ENCODE peak calls at places on chromosomes 2 and 18, in seven cellular contexts. N is body of pancreas; A is astrocyte of the spinal cord; O is esophagus squamous epithelium; G is activated CD8-positive, alpha-beta T cell treated with anti-CD3 and anti-CD28 coated beads for 36 hours; L is fibroblast of mammary gland; Y is CD8-positive, alpha-beta T cell. J is an unnamed sample.
A peak's percentile ranks its signal among the peaks of the same experiment; 100 is the strongest.

GRCh38 chr2:38554973-38555595 is 47.6 kb downstream of the HNRNPLL start:
- DNase-seq in N (no peak), A (peak; percentile 20), O (no peak), G (no peak), L (peak; percentile 36), Y (no peak), J (no peak)

GRCh38 chr2:134839649-134840048 is 1.2 kb downstream of the ACMSD start:
- DNase-seq in N (no peak), A (no peak), O (no peak), G (no peak), L (no peak), Y (no peak), J (no peak)

GRCh38 chr2:43676322-43677050 is at the start of gene C1GALT1C1L:
- DNase-seq in N (peak; percentile 68), A (peak; percentile 76), O (no peak), G (peak; percentile 20), L (peak; percentile 73), Y (peak; percentile 51), J (no peak)

GRCh38 chr2:189037518-189037917 is 63.3 kb downstream of the COL3A1 start:
- DNase-seq in N (no peak), A (peak; percentile 68), O (no peak), G (no peak), L (peak; percentile 61), Y (no peak), J (no peak)

GRCh38 chr2:47638430-47638829 is 144.5 kb upstream of the MSH6 start:
- DNase-seq in N (no peak), A (no peak), O (no peak), G (no peak), L (no peak), Y (no peak), J (no peak)

GRCh38 chr2:189218236-189218635 is 38.7 kb upstream of the COL5A2 start:
- DNase-seq in N (no peak), A (no peak), O (no peak), G (no peak), L (no peak), Y (no peak), J (no peak)

GRCh38 chr2:166197446-166197845 is 69.6 kb upstream of the SCN1A start:
- DNase-seq in N (no peak), A (no peak), O (no peak), G (no peak), L (peak; percentile 27), Y (no peak), J (no peak)

GRCh38 chr18:55356815-55357214 is 231.2 kb downstream of the TCF4 start:
- DNase-seq in N (no peak), A (no peak), O (no peak), G (no peak), L (no peak), Y (no peak), J (no peak)

GRCh38 chr2:20072436-20073158 is 21.2 kb upstream of the LAPTM4A start:
- DNase-seq in N (no peak), A (no peak), O (no peak), G (no peak), L (no peak), Y (peak; percentile 25), J (no peak)

GRCh38 chr2:218228366-218229092 is 11.5 kb downstream of the ARPC2 start:
- DNase-seq in N (no peak), A (no peak), O (no peak), G (no peak), L (peak; percentile 33), Y (no peak), J (no peak)

GRCh38 chr2:218229239-218229638 is 12.2 kb downstream of the ARPC2 start:
- DNase-seq in N (no peak), A (peak; percentile 89), O (no peak), G (peak; percentile 68), L (peak; percentile 74), Y (peak; percentile 60), J (peak; percentile 73)

GRCh38 chr2:218229851-218230250 is 12.9 kb downstream of the ARPC2 start:
- DNase-seq in N (no peak), A (peak; percentile 45), O (no peak), G (peak; percentile 48), L (no peak), Y (no peak), J (no peak)

GRCh38 chr2:218233543-218233942 is 16.6 kb downstream of the ARPC2 start:
- DNase-seq in N (no peak), A (no peak), O (no peak), G (no peak), L (no peak), Y (no peak), J (no peak)

GRCh38 chr2:218230882-218231281 is 13.9 kb downstream of the ARPC2 start:
- DNase-seq in N (peak; percentile 46), A (peak; percentile 62), O (no peak), G (peak; percentile 68), L (peak; percentile 49), Y (no peak), J (peak; percentile 18)
- TF ChIP-seq CTCF in N (peak; percentile 22), A (peak; percentile 28), O (no peak), G (peak; percentile 44), L (peak; percentile 39), Y (peak; percentile 33), J (no peak)

DNA sequence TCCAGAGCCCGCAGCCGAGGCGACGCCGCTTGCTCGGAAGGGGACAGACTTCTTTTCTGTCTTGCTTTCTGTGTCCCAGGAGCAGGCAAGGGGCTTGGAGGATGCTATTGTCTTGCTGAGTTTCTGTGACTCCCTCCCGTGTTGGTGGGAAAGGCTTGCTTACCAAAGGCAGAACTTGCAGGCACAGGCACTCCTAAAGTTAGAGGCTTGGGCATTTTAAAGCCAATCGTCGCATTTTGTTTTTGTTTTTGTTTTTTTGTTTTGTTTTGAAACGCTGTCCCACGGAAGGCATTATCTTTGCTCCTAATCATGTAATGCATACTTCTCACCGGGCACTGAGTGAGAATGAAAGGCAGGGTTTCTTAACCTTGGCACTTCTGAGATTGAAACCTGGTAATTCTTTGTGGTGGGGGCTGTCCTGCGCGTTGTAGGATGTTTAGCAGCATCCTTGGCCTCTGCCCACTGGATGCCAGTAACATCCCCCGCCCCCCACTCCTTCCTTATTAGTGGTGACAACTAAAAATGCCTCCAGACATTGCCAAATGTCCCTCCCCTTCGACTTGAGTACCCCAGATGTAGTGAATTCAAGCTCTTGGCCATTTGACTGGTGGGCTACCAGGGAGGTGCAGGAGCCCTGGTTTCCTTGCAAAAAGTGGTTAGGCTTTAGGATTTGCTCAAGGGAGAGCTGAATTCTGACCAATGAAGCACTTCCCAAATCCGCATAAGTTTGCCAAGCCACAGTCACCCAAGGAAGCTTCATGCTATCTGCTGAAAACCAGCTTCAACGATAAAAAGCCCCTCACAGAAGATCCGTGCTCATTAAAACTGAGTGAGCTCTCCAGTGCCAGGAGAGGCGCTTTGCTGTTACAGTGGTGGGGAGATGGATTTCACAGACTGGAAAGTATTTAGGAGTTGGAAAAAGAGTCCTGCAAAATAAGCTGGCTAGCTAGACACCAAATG is 1.1 kb downstream of the ANTXR1 start:
- DNase-seq in N (no peak), A (peak; percentile 65), O (no peak), G (peak; percentile 50), L (peak; percentile 37), Y (no peak), J (no peak)
- TF ChIP-seq CTCF in N (no peak), A (peak; percentile 8), O (no peak), G (no peak), L (peak; percentile 18), Y (no peak), J (no peak)

GRCh38 chr2:24076849-24077534 is 866 bp upstream of the SF3B6 start:
- DNase-seq in N (no peak), A (peak; percentile 17), O (no peak), G (peak; percentile 43), L (peak; percentile 13), Y (no peak), J (no peak)

GRCh38 chr2:24075259-24075658 is 867 bp downstream of the SF3B6 start:
- DNase-seq in N (no peak), A (no peak), O (no peak), G (no peak), L (no peak), Y (no peak), J (no peak)

GRCh38 chr2:24077535-24077877 is 1.4 kb upstream of the SF3B6 start:
- DNase-seq in N (no peak), A (peak; percentile 4), O (no peak), G (peak; percentile 12), L (no peak), Y (no peak), J (no peak)

GRCh38 chr2:24077879-24078278 is 1.8 kb upstream of the SF3B6 start:
- DNase-seq in N (no peak), A (no peak), O (no peak), G (no peak), L (no peak), Y (no peak), J (no peak)

DNA sequence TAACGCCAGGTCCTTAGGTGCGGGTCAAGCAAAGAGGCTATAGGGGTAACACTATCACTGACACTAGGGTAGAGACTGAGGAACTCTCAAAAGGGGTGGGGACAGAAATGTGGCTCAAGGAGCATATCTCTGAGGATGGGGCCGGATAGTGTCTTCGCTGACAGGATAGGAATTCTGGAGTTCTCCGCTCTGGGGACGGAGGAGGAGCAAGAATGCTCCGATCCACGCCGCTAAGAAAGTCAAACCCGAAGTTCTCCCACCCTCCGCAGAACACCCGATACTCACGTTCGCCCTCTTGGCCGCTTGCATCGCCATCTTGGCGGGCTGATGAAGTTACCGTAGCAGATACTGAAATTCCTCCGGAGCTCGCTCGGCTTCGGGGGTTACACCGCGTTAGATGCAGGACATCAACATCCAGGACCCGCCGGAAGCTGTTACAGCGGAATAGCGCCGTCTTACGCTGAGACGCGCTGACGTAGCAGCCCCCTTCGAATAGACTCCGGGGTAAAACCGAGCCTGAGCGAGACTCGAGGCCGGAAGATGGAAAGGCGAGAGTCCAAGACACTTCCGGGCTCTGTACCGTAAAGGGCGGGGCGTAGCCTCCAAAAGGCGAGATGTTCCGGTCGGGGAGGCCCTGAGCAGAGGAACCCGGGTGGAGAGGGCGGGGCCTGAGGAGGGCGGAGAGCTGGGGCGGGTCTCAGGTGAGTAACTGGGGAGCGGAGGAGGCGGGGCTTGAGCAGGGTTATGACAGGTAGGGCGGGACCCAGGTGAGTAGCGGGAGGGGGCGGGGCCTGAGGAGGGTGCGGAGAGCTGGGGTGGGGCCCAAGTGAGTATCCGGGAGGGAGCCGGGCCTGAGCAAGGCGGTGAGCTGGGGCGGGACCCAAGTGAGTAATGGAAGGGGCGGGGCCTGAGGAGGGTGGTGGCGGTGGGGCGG is at the start of gene SF3B6:
- DNase-seq in N (peak; percentile 100), A (peak; percentile 99), O (peak; percentile 99), G (peak; percentile 100), L (peak; percentile 98), Y (peak; percentile 98), J (peak; percentile 94)
- TF ChIP-seq CTCF in N (no peak), A (no peak), O (no peak), G (no peak), L (no peak), Y (no peak), J (no peak)

GRCh38 chr2:3376821-3377220 is 797 bp downstream of the EIPR1 start:
- DNase-seq in N (no peak), A (no peak), O (no peak), G (no peak), L (no peak), Y (no peak), J (no peak)

GRCh38 chr2:3377279-3377611 is 373 bp downstream of the EIPR1 start:
- DNase-seq in N (no peak), A (peak; percentile 54), O (no peak), G (peak; percentile 66), L (peak; percentile 58), Y (no peak), J (peak; percentile 72)

GRCh38 chr2:3377612-3378432 is at the start of gene EIPR1:
- DNase-seq in N (peak; percentile 96), A (peak; percentile 99), O (peak; percentile 91), G (peak; percentile 98), L (peak; percentile 98), Y (peak; percentile 97), J (peak; percentile 96)

GRCh38 chr2:3379339-3379646 is 201 bp upstream of the TRAPPC12 start:
- DNase-seq in N (no peak), A (no peak), O (no peak), G (no peak), L (no peak), Y (no peak), J (no peak)

GRCh38 chr2:3379647-3380534 is at the start of gene TRAPPC12:
- DNase-seq in N (peak; percentile 90), A (peak; percentile 87), O (peak; percentile 50), G (peak; percentile 94), L (peak; percentile 78), Y (peak; percentile 95), J (peak; percentile 92)
- TF ChIP-seq CTCF in N (peak; percentile 25), A (peak; percentile 56), O (peak; percentile 46), G (no peak), L (peak; percentile 41), Y (peak; percentile 24), J (peak; percentile 34)

J was measured in GM20000.